ENCODE peak calls at places on chromosomes 2 and 18, in nine cellular contexts. R is hepatocyte; P is cardiac fibroblast; H is H7; I is NCI-H1436; Y is NAMALWA; E is IMR-90; T is NCI-H510A; L is stimulated activated CD4-positive, alpha-beta T cell treated with anti-CD3 and anti-CD28 coated beads, Interleukin-12 subunit alpha, Interleukin-12 subunit beta, amount 100 ng/mL, for 4 hours. B is an unnamed sample.
A peak's percentile ranks its signal among the peaks of the same experiment; 100 is the strongest.

GRCh38 chr18:69948919-69949537 is 1.4 kb upstream of the CD226 start:
- DNase-seq in Y (no peak), P (peak; percentile 60), H (no peak), I (no peak), E (peak; percentile 57), T (no peak), R (no peak), L (peak; percentile 44), B (peak; percentile 52)

GRCh38 chr18:4276983-4277585 is 178.0 kb downstream of the DLGAP1 start:
- DNase-seq in I (no peak), L (no peak), R (no peak), H (no peak), E (no peak), P (no peak), T (no peak), Y (no peak), B (no peak)

GRCh38 chr2:42223822-42224268 is 54.7 kb downstream of the EML4 start:
- DNase-seq in E (peak; percentile 67), H (no peak), Y (no peak), L (no peak), I (no peak), P (no peak), T (no peak), R (no peak), B (no peak)

GRCh38 chr2:204152616-204153015 is 216.1 kb downstream of the ICOS start:
- DNase-seq in Y (no peak), R (no peak), E (no peak), I (no peak), L (no peak), T (no peak), P (no peak), H (no peak), B (no peak)

GRCh38 chr2:132519566-132519965 is 103.0 kb downstream of the GPR39 start:
- DNase-seq in L (no peak), T (no peak), H (no peak), R (no peak), Y (no peak), P (no peak), I (no peak), E (no peak), B (no peak)

GRCh38 chr2:59312967-59313943 is 1072.1 kb upstream of the FANCL start:
- DNase-seq in R (no peak), I (no peak), P (no peak), L (no peak), H (peak; percentile 1), E (no peak), T (no peak), Y (no peak), B (no peak)

GRCh38 chr18:39843546-39843945 is 2111.5 kb upstream of the PIK3C3 start:
- DNase-seq in H (no peak), I (no peak), P (no peak), T (no peak), Y (no peak), R (no peak), E (no peak), L (no peak), B (no peak)

GRCh38 chr2:109439897-109440506 is 173.8 kb downstream of the SEPTIN10 start:
- DNase-seq in Y (no peak), I (no peak), E (no peak), P (no peak), T (no peak), H (no peak), R (no peak), L (no peak), B (peak; percentile 43)

GRCh38 chr2:45172993-45173392 is 163.7 kb upstream of the SIX2 start:
- DNase-seq in I (no peak), T (no peak), P (no peak), L (no peak), Y (no peak), R (no peak), H (no peak), E (no peak), B (no peak)

GRCh38 chr2:4964579-4964978 is 727.6 kb upstream of the SOX11 start:
- DNase-seq in H (no peak), L (no peak), I (no peak), Y (no peak), T (no peak), R (no peak), P (no peak), E (no peak), B (no peak)

GRCh38 chr18:8908792-8909510 is 193.5 kb upstream of the NDUFV2 start:
- DNase-seq in T (no peak), L (no peak), E (no peak), Y (no peak), P (no peak), H (no peak), I (no peak), R (no peak), B (no peak)

GRCh38 chr2:58089081-58089480 is 42.5 kb downstream of the VRK2 start:
- DNase-seq in E (peak; percentile 37), I (no peak), H (no peak), Y (no peak), T (no peak), R (no peak), L (no peak), P (no peak), B (no peak)

GRCh38 chr2:174570325-174570958 is 27.2 kb downstream of the WIPF1 start:
- DNase-seq in E (no peak), R (no peak), H (no peak), L (no peak), P (no peak), I (no peak), T (no peak), Y (no peak), B (no peak)

GRCh38 chr2:158966321-158966720 is 2.1 kb upstream of the TANC1 start:
- DNase-seq in T (no peak), R (no peak), P (no peak), H (no peak), Y (no peak), L (no peak), E (peak; percentile 50), I (no peak), B (no peak)

GRCh38 chr2:5479265-5479928 is 212.8 kb upstream of the SOX11 start:
- DNase-seq in L (no peak), T (no peak), P (no peak), Y (no peak), I (peak; percentile 75), H (peak; percentile 62), E (no peak), R (no peak), B (peak; percentile 68)

GRCh38 chr2:234076451-234076850 is 25.9 kb downstream of the SPP2 start:
- DNase-seq in P (no peak), I (no peak), R (no peak), L (no peak), H (no peak), T (no peak), Y (no peak), E (no peak), B (no peak)

B was measured in endodermal cell.